ENCODE peak calls at places on chromosome 16, in six cellular contexts. One of them, this sample, is unnamed.
A peak's percentile ranks its signal among the peaks of the same experiment; 100 is the strongest.

GRCh38 chr16:84032458-84033178 is 10.0 kb downstream of the SLC38A8 start:
- DNase-seq in IMR-90: no peak
- DNase-seq in H9: no peak
- DNase-seq in mesenchymal stem cell: no peak
- DNase-seq in mesendoderm: peak; percentile 58
- DNase-seq in neuronal stem cell: peak; percentile 48
- DNase-seq in this sample: no peak

GRCh38 chr16:28298511-28298878 is 6.2 kb downstream of the SBK1 start:
- DNase-seq in IMR-90: no peak
- DNase-seq in H9: peak; percentile 60
- DNase-seq in mesenchymal stem cell: no peak
- DNase-seq in mesendoderm: peak; percentile 61
- DNase-seq in neuronal stem cell: no peak
- DNase-seq in this sample: no peak

GRCh38 chr16:85238233-85238647 is 126.0 kb upstream of the CIBAR2 start:
- DNase-seq in IMR-90: peak; percentile 95
- DNase-seq in H9: peak; percentile 75
- DNase-seq in mesenchymal stem cell: peak; percentile 83
- DNase-seq in mesendoderm: peak; percentile 83
- DNase-seq in neuronal stem cell: no peak
- DNase-seq in this sample: peak; percentile 79

GRCh38 chr16:22003195-22003594 is 2.3 kb upstream of the PDZD9 start:
- DNase-seq in IMR-90: no peak
- DNase-seq in H9: no peak
- DNase-seq in mesenchymal stem cell: no peak
- DNase-seq in mesendoderm: no peak
- DNase-seq in neuronal stem cell: no peak
- DNase-seq in this sample: no peak

GRCh38 chr16:89072216-89073130 is 21.2 kb upstream of the ACSF3 start:
- DNase-seq in IMR-90: no peak
- DNase-seq in H9: no peak
- DNase-seq in mesenchymal stem cell: peak; percentile 53
- DNase-seq in mesendoderm: no peak
- DNase-seq in neuronal stem cell: no peak
- DNase-seq in this sample: no peak

GRCh38 chr16:28067604-28068382 is 4.3 kb upstream of the GSG1L start:
- DNase-seq in IMR-90: peak; percentile 74
- DNase-seq in H9: no peak
- DNase-seq in mesenchymal stem cell: no peak
- DNase-seq in mesendoderm: peak; percentile 72
- DNase-seq in neuronal stem cell: no peak
- DNase-seq in this sample: no peak

GRCh38 chr16:58733248-58733670 is 857 bp downstream of the GOT2 start:
- DNase-seq in IMR-90: peak; percentile 5
- DNase-seq in H9: no peak
- DNase-seq in mesenchymal stem cell: peak; percentile 39
- DNase-seq in mesendoderm: no peak
- DNase-seq in neuronal stem cell: no peak
- DNase-seq in this sample: no peak

GRCh38 chr16:10959161-10959560 is 14.8 kb downstream of the CLEC16A start:
- DNase-seq in IMR-90: peak; percentile 82
- DNase-seq in H9: no peak
- DNase-seq in mesenchymal stem cell: peak; percentile 75
- DNase-seq in mesendoderm: no peak
- DNase-seq in neuronal stem cell: no peak
- DNase-seq in this sample: no peak

GRCh38 chr16:16045879-16046278 is 96.5 kb downstream of the ABCC1 start:
- DNase-seq in IMR-90: no peak
- DNase-seq in H9: peak; percentile 71
- DNase-seq in mesenchymal stem cell: no peak
- DNase-seq in mesendoderm: no peak
- DNase-seq in neuronal stem cell: no peak
- DNase-seq in this sample: no peak

GRCh38 chr16:28823291-28823718 is 506 bp downstream of the ATXN2L start:
- DNase-seq in IMR-90: no peak
- DNase-seq in H9: no peak
- DNase-seq in mesenchymal stem cell: no peak
- DNase-seq in mesendoderm: no peak
- DNase-seq in neuronal stem cell: no peak
- DNase-seq in this sample: no peak

GRCh38 chr16:48444574-48444973 is 59.4 kb upstream of the SIAH1 start:
- DNase-seq in IMR-90: peak; percentile 94
- DNase-seq in H9: no peak
- DNase-seq in mesenchymal stem cell: peak; percentile 92
- DNase-seq in mesendoderm: no peak
- DNase-seq in neuronal stem cell: no peak
- DNase-seq in this sample: no peak

GRCh38 chr16:73058616-73059409 is 10.9 kb upstream of the ZFHX3 start:
- DNase-seq in IMR-90: peak; percentile 43
- DNase-seq in H9: no peak
- DNase-seq in mesenchymal stem cell: peak; percentile 60
- DNase-seq in mesendoderm: peak; percentile 72
- DNase-seq in neuronal stem cell: peak; percentile 77
- DNase-seq in this sample: peak; percentile 69
- H2BK15ac ChIP-seq in IMR-90: peak overlapping the region; percentile 72
- H2BK15ac ChIP-seq in H9: no peak overlapping the region
- H2BK15ac ChIP-seq in mesenchymal stem cell: peak overlapping the region; percentile 96
- H2BK15ac ChIP-seq in mesendoderm: no peak overlapping the region
- H2BK15ac ChIP-seq in neuronal stem cell: no peak overlapping the region
- H2BK15ac ChIP-seq in this sample: no peak overlapping the region

GRCh38 chr16:67580202-67580601 is 17.9 kb downstream of the CTCF start:
- DNase-seq in IMR-90: no peak
- DNase-seq in H9: no peak
- DNase-seq in mesenchymal stem cell: no peak
- DNase-seq in mesendoderm: no peak
- DNase-seq in neuronal stem cell: no peak
- DNase-seq in this sample: no peak
- H2BK15ac ChIP-seq in IMR-90: no peak overlapping the region
- H2BK15ac ChIP-seq in H9: no peak overlapping the region
- H2BK15ac ChIP-seq in mesenchymal stem cell: no peak overlapping the region
- H2BK15ac ChIP-seq in mesendoderm: no peak overlapping the region
- H2BK15ac ChIP-seq in neuronal stem cell: no peak overlapping the region
- H2BK15ac ChIP-seq in this sample: no peak overlapping the region

DNA sequence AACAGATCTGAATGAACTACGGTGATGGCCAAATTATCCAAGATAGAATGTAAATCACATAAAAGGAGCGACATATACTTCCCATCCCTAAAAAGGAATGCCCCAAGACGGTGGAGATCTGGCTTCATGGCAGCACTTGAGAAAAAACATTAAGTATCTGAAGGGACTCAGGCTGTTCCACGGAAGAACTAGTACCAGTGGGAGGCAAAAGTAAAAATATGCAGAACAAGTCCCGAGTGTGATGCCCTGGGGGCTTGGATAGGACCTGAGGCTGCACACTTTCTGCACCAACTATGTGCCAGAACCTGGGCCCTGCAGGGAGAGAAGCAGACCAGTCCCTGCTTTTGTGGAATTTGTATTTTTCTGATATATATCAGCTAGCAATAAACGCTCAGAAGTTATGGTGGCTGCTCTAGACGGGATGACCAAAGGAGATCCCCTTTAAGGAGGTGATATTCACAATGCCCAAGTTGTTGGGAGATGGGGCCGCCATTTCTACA is 538 bp upstream of the CKLF start:
- DNase-seq in IMR-90: no peak
- DNase-seq in H9: no peak
- DNase-seq in mesenchymal stem cell: no peak
- DNase-seq in mesendoderm: no peak
- DNase-seq in neuronal stem cell: no peak
- DNase-seq in this sample: no peak
- H2BK15ac ChIP-seq in IMR-90: peak overlapping the region; percentile 46
- H2BK15ac ChIP-seq in H9: no peak overlapping the region
- H2BK15ac ChIP-seq in mesenchymal stem cell: no peak overlapping the region
- H2BK15ac ChIP-seq in mesendoderm: no peak overlapping the region
- H2BK15ac ChIP-seq in neuronal stem cell: peak overlapping the region; percentile 89
- H2BK15ac ChIP-seq in this sample: peak overlapping the region; percentile 83

GRCh38 chr16:2482181-2483107 is 7.5 kb downstream of the TBC1D24 start:
- DNase-seq in IMR-90: peak; percentile 71
- DNase-seq in H9: no peak
- DNase-seq in mesenchymal stem cell: peak; percentile 28
- DNase-seq in mesendoderm: no peak
- DNase-seq in neuronal stem cell: no peak
- DNase-seq in this sample: no peak
- H2BK15ac ChIP-seq in IMR-90: peak overlapping the region; percentile 18
- H2BK15ac ChIP-seq in H9: no peak overlapping the region
- H2BK15ac ChIP-seq in mesenchymal stem cell: peak overlapping the region; percentile 6
- H2BK15ac ChIP-seq in mesendoderm: no peak overlapping the region
- H2BK15ac ChIP-seq in neuronal stem cell: no peak overlapping the region
- H2BK15ac ChIP-seq in this sample: no peak overlapping the region